ENCODE peak calls at places on chromosomes 11 and 22, in ten cellular contexts. One of them, this sample, is unnamed.

GRCh38 chr11:116136987-116137674 is 632.9 kb upstream of the CADM1 start:
- DNase-seq in CD8-positive, alpha-beta T cell: no peak
- DNase-seq in lower lobe of right lung: no peak
- DNase-seq in NB4: no peak
- DNase-seq in astrocyte of the cerebellum: no peak
- DNase-seq in neural progenitor cell: no peak
- DNase-seq in kidney epithelial cell: no peak
- DNase-seq in RWPE2: no peak
- DNase-seq in epithelial cell of proximal tubule: no peak
- DNase-seq in suprapubic skin: no peak
- DNase-seq in this sample: no peak

GRCh38 chr22:38487946-38488345 is 18.2 kb downstream of the DDX17 start:
- DNase-seq in epithelial cell of proximal tubule: no peak
- DNase-seq in suprapubic skin: no peak
- DNase-seq in RWPE2: no peak
- DNase-seq in NB4: no peak
- DNase-seq in astrocyte of the cerebellum: no peak
- DNase-seq in CD8-positive, alpha-beta T cell: no peak
- DNase-seq in neural progenitor cell: no peak
- DNase-seq in lower lobe of right lung: no peak
- DNase-seq in kidney epithelial cell: no peak
- DNase-seq in this sample: no peak

GRCh38 chr11:105609832-105610781 is at the start of gene GRIA4:
- DNase-seq in suprapubic skin: peak
- DNase-seq in lower lobe of right lung: peak
- DNase-seq in RWPE2: no peak
- DNase-seq in epithelial cell of proximal tubule: no peak
- DNase-seq in neural progenitor cell: peak
- DNase-seq in CD8-positive, alpha-beta T cell: no peak
- DNase-seq in astrocyte of the cerebellum: no peak
- DNase-seq in NB4: no peak
- DNase-seq in kidney epithelial cell: no peak
- DNase-seq in this sample: no peak

GRCh38 chr11:129846508-129847335 is 31.1 kb downstream of the TMEM45B start:
- DNase-seq in astrocyte of the cerebellum: peak
- DNase-seq in suprapubic skin: no peak
- DNase-seq in RWPE2: no peak
- DNase-seq in neural progenitor cell: no peak
- DNase-seq in NB4: no peak
- DNase-seq in kidney epithelial cell: peak
- DNase-seq in epithelial cell of proximal tubule: no peak
- DNase-seq in CD8-positive, alpha-beta T cell: no peak
- DNase-seq in lower lobe of right lung: no peak
- DNase-seq in this sample: peak

GRCh38 chr11:122663764-122664163 is 8.2 kb downstream of the UBASH3B start:
- DNase-seq in CD8-positive, alpha-beta T cell: no peak
- DNase-seq in NB4: peak
- DNase-seq in astrocyte of the cerebellum: no peak
- DNase-seq in suprapubic skin: no peak
- DNase-seq in RWPE2: no peak
- DNase-seq in epithelial cell of proximal tubule: no peak
- DNase-seq in neural progenitor cell: no peak
- DNase-seq in kidney epithelial cell: no peak
- DNase-seq in lower lobe of right lung: no peak
- DNase-seq in this sample: no peak

GRCh38 chr22:44819966-44820631 is 67.7 kb downstream of the ARHGAP8 start:
- DNase-seq in CD8-positive, alpha-beta T cell: no peak
- DNase-seq in suprapubic skin: no peak
- DNase-seq in epithelial cell of proximal tubule: no peak
- DNase-seq in NB4: no peak
- DNase-seq in kidney epithelial cell: no peak
- DNase-seq in neural progenitor cell: no peak
- DNase-seq in RWPE2: no peak
- DNase-seq in astrocyte of the cerebellum: no peak
- DNase-seq in lower lobe of right lung: no peak
- DNase-seq in this sample: no peak

GRCh38 chr22:28855355-28856094 is 27.8 kb upstream of the ZNRF3 start:
- DNase-seq in astrocyte of the cerebellum: peak
- DNase-seq in kidney epithelial cell: peak
- DNase-seq in CD8-positive, alpha-beta T cell: peak
- DNase-seq in RWPE2: no peak
- DNase-seq in NB4: peak
- DNase-seq in neural progenitor cell: peak
- DNase-seq in suprapubic skin: no peak
- DNase-seq in lower lobe of right lung: no peak
- DNase-seq in epithelial cell of proximal tubule: peak
- DNase-seq in this sample: peak

GRCh38 chr11:11403763-11404725 is 51.0 kb upstream of the CSNK2A3 start:
- DNase-seq in neural progenitor cell: peak
- DNase-seq in epithelial cell of proximal tubule: no peak
- DNase-seq in RWPE2: no peak
- DNase-seq in suprapubic skin: no peak
- DNase-seq in kidney epithelial cell: no peak
- DNase-seq in CD8-positive, alpha-beta T cell: no peak
- DNase-seq in astrocyte of the cerebellum: peak
- DNase-seq in lower lobe of right lung: peak
- DNase-seq in NB4: no peak
- DNase-seq in this sample: no peak

GRCh38 chr11:46239801-46240061 is 37.7 kb upstream of the CREB3L1 start:
- DNase-seq in astrocyte of the cerebellum: no peak
- DNase-seq in suprapubic skin: no peak
- DNase-seq in epithelial cell of proximal tubule: no peak
- DNase-seq in RWPE2: no peak
- DNase-seq in neural progenitor cell: no peak
- DNase-seq in lower lobe of right lung: no peak
- DNase-seq in NB4: no peak
- DNase-seq in kidney epithelial cell: no peak
- DNase-seq in CD8-positive, alpha-beta T cell: no peak
- DNase-seq in this sample: no peak

GRCh38 chr11:14644396-14645246 is 1.0 kb downstream of the PDE3B start:
- DNase-seq in NB4: peak
- DNase-seq in RWPE2: no peak
- DNase-seq in suprapubic skin: no peak
- DNase-seq in neural progenitor cell: peak
- DNase-seq in epithelial cell of proximal tubule: no peak
- DNase-seq in kidney epithelial cell: no peak
- DNase-seq in astrocyte of the cerebellum: no peak
- DNase-seq in CD8-positive, alpha-beta T cell: peak
- DNase-seq in lower lobe of right lung: peak
- DNase-seq in this sample: no peak

GRCh38 chr11:62578541-62578940 is 4.8 kb upstream of the EEF1G start:
- DNase-seq in lower lobe of right lung: no peak
- DNase-seq in epithelial cell of proximal tubule: no peak
- DNase-seq in neural progenitor cell: no peak
- DNase-seq in RWPE2: no peak
- DNase-seq in suprapubic skin: no peak
- DNase-seq in CD8-positive, alpha-beta T cell: no peak
- DNase-seq in NB4: no peak
- DNase-seq in kidney epithelial cell: no peak
- DNase-seq in astrocyte of the cerebellum: no peak
- DNase-seq in this sample: no peak

GRCh38 chr11:78886616-78887015 is 312.0 kb upstream of the NARS2 start:
- DNase-seq in astrocyte of the cerebellum: no peak
- DNase-seq in NB4: no peak
- DNase-seq in suprapubic skin: no peak
- DNase-seq in lower lobe of right lung: no peak
- DNase-seq in epithelial cell of proximal tubule: peak
- DNase-seq in neural progenitor cell: no peak
- DNase-seq in CD8-positive, alpha-beta T cell: no peak
- DNase-seq in kidney epithelial cell: no peak
- DNase-seq in RWPE2: no peak
- DNase-seq in this sample: no peak

GRCh38 chr22:45376703-45377102 is 36.7 kb downstream of the SMC1B start:
- DNase-seq in astrocyte of the cerebellum: no peak
- DNase-seq in neural progenitor cell: no peak
- DNase-seq in lower lobe of right lung: no peak
- DNase-seq in RWPE2: no peak
- DNase-seq in kidney epithelial cell: no peak
- DNase-seq in suprapubic skin: peak
- DNase-seq in CD8-positive, alpha-beta T cell: no peak
- DNase-seq in epithelial cell of proximal tubule: no peak
- DNase-seq in NB4: no peak
- DNase-seq in this sample: no peak

GRCh38 chr22:36077261-36077660 is 48.6 kb upstream of the RBFOX2 start:
- DNase-seq in epithelial cell of proximal tubule: no peak
- DNase-seq in CD8-positive, alpha-beta T cell: no peak
- DNase-seq in lower lobe of right lung: no peak
- DNase-seq in kidney epithelial cell: no peak
- DNase-seq in neural progenitor cell: no peak
- DNase-seq in RWPE2: no peak
- DNase-seq in suprapubic skin: no peak
- DNase-seq in astrocyte of the cerebellum: no peak
- DNase-seq in NB4: no peak
- DNase-seq in this sample: no peak

GRCh38 chr11:86519064-86519911 is 144.6 kb downstream of the CCDC81 start:
- DNase-seq in epithelial cell of proximal tubule: no peak
- DNase-seq in astrocyte of the cerebellum: peak
- DNase-seq in lower lobe of right lung: no peak
- DNase-seq in NB4: no peak
- DNase-seq in RWPE2: no peak
- DNase-seq in suprapubic skin: no peak
- DNase-seq in neural progenitor cell: no peak
- DNase-seq in CD8-positive, alpha-beta T cell: no peak
- DNase-seq in kidney epithelial cell: no peak
- DNase-seq in this sample: no peak

GRCh38 chr22:38104084-38104483 is 6.4 kb downstream of the BAIAP2L2 start:
- DNase-seq in NB4: peak
- DNase-seq in RWPE2: peak
- DNase-seq in CD8-positive, alpha-beta T cell: no peak
- DNase-seq in astrocyte of the cerebellum: no peak
- DNase-seq in epithelial cell of proximal tubule: no peak
- DNase-seq in neural progenitor cell: peak
- DNase-seq in suprapubic skin: no peak
- DNase-seq in lower lobe of right lung: peak
- DNase-seq in kidney epithelial cell: no peak
- DNase-seq in this sample: no peak

GRCh38 chr11:58631378-58631777 is 8.9 kb downstream of the CNTF start:
- DNase-seq in lower lobe of right lung: no peak
- DNase-seq in RWPE2: no peak
- DNase-seq in kidney epithelial cell: no peak
- DNase-seq in suprapubic skin: no peak
- DNase-seq in astrocyte of the cerebellum: no peak
- DNase-seq in CD8-positive, alpha-beta T cell: no peak
- DNase-seq in neural progenitor cell: no peak
- DNase-seq in epithelial cell of proximal tubule: no peak
- DNase-seq in NB4: no peak
- DNase-seq in this sample: no peak

GRCh38 chr11:4926607-4927006 is 2.5 kb upstream of the OR51G1 start:
- DNase-seq in suprapubic skin: no peak
- DNase-seq in astrocyte of the cerebellum: no peak
- DNase-seq in RWPE2: no peak
- DNase-seq in NB4: no peak
- DNase-seq in CD8-positive, alpha-beta T cell: no peak
- DNase-seq in lower lobe of right lung: no peak
- DNase-seq in epithelial cell of proximal tubule: no peak
- DNase-seq in neural progenitor cell: no peak
- DNase-seq in kidney epithelial cell: no peak
- DNase-seq in this sample: no peak

GRCh38 chr11:66011239-66011784 is 496 bp upstream of the CST6 start:
- DNase-seq in lower lobe of right lung: peak
- DNase-seq in kidney epithelial cell: peak
- DNase-seq in astrocyte of the cerebellum: no peak
- DNase-seq in NB4: no peak
- DNase-seq in RWPE2: peak
- DNase-seq in epithelial cell of proximal tubule: peak
- DNase-seq in suprapubic skin: no peak
- DNase-seq in neural progenitor cell: no peak
- DNase-seq in CD8-positive, alpha-beta T cell: no peak
- DNase-seq in this sample: no peak
- H3K4me3 ChIP-seq in lower lobe of right lung: peak
- H3K4me3 ChIP-seq in kidney epithelial cell: no peak
- H3K4me3 ChIP-seq in astrocyte of the cerebellum: no peak
- H3K4me3 ChIP-seq in NB4: no peak
- H3K4me3 ChIP-seq in RWPE2: no peak
- H3K4me3 ChIP-seq in epithelial cell of proximal tubule: no peak
- H3K4me3 ChIP-seq in suprapubic skin: peak
- H3K4me3 ChIP-seq in neural progenitor cell: no peak
- H3K4me3 ChIP-seq in CD8-positive, alpha-beta T cell: no peak
- H3K4me3 ChIP-seq in this sample: no peak

DNA sequence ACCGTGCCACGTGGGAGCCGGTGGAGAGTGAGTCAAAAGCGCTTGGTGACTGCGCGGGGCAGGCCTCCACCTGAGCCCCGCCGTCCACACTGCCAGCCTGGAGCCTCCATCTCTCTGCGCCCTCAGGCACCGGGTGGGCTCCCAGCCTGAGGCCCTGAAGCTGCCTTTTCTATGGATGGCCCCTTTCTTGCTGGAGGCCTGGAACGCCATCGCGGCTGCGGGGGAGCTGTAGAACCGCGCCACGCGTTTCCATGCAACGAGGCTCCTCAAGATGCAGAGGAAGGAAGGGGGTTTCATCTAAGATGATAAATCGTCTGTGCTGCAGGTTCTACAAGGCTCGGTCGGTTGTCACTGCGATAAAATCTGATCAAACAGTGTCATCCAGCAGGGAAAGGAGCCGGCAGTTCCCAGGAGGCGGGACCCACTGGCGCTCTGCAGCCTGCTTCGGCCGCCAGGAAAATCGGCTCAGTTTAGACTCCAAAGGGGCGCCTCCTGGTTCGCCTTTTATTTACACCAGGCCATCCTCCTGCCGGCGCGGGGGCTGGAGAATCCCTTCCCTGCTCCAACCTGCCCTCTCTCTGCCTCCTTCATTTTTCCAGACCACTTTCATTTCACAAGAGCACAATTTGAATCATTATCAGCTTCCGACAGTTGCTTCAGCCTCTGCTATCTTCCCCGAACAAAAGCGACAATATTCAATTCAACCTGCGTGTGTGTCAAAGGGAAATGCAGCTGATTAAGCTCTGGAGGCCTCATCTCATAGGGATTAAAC is 624.4 kb downstream of the BRD1 start:
- DNase-seq in CD8-positive, alpha-beta T cell: no peak
- DNase-seq in suprapubic skin: peak
- DNase-seq in lower lobe of right lung: peak
- DNase-seq in kidney epithelial cell: no peak
- DNase-seq in neural progenitor cell: no peak
- DNase-seq in RWPE2: no peak
- DNase-seq in epithelial cell of proximal tubule: no peak
- DNase-seq in astrocyte of the cerebellum: no peak
- DNase-seq in NB4: no peak
- DNase-seq in this sample: no peak
- TF ChIP-seq CTCF in CD8-positive, alpha-beta T cell: no peak
- TF ChIP-seq CTCF in suprapubic skin: no peak
- TF ChIP-seq CTCF in lower lobe of right lung: no peak
- TF ChIP-seq CTCF in kidney epithelial cell: no peak
- TF ChIP-seq CTCF in neural progenitor cell: no peak
- TF ChIP-seq CTCF in RWPE2: no peak
- TF ChIP-seq CTCF in epithelial cell of proximal tubule: no peak
- TF ChIP-seq CTCF in astrocyte of the cerebellum: no peak
- TF ChIP-seq CTCF in NB4: no peak
- TF ChIP-seq CTCF in this sample: no peak

GRCh38 chr11:67438121-67438902 is 830 bp upstream of the PTPRCAP start:
- DNase-seq in epithelial cell of proximal tubule: no peak
- DNase-seq in lower lobe of right lung: no peak
- DNase-seq in NB4: peak
- DNase-seq in CD8-positive, alpha-beta T cell: peak
- DNase-seq in kidney epithelial cell: no peak
- DNase-seq in RWPE2: peak
- DNase-seq in suprapubic skin: no peak
- DNase-seq in neural progenitor cell: no peak
- DNase-seq in astrocyte of the cerebellum: no peak
- DNase-seq in this sample: no peak
- H3K4me3 ChIP-seq in epithelial cell of proximal tubule: no peak
- H3K4me3 ChIP-seq in lower lobe of right lung: peak
- H3K4me3 ChIP-seq in NB4: peak
- H3K4me3 ChIP-seq in CD8-positive, alpha-beta T cell: peak
- H3K4me3 ChIP-seq in kidney epithelial cell: no peak
- H3K4me3 ChIP-seq in RWPE2: no peak
- H3K4me3 ChIP-seq in suprapubic skin: peak
- H3K4me3 ChIP-seq in neural progenitor cell: no peak
- H3K4me3 ChIP-seq in astrocyte of the cerebellum: no peak
- H3K4me3 ChIP-seq in this sample: no peak

GRCh38 chr22:30531651-30532608 is 14.6 kb downstream of the SEC14L6 start:
- DNase-seq in NB4: no peak
- DNase-seq in kidney epithelial cell: no peak
- DNase-seq in astrocyte of the cerebellum: no peak
- DNase-seq in epithelial cell of proximal tubule: no peak
- DNase-seq in CD8-positive, alpha-beta T cell: no peak
- DNase-seq in RWPE2: no peak
- DNase-seq in lower lobe of right lung: no peak
- DNase-seq in suprapubic skin: no peak
- DNase-seq in neural progenitor cell: no peak
- DNase-seq in this sample: no peak
- TF ChIP-seq CTCF in NB4: no peak
- TF ChIP-seq CTCF in kidney epithelial cell: no peak
- TF ChIP-seq CTCF in astrocyte of the cerebellum: no peak
- TF ChIP-seq CTCF in epithelial cell of proximal tubule: no peak
- TF ChIP-seq CTCF in CD8-positive, alpha-beta T cell: no peak
- TF ChIP-seq CTCF in RWPE2: no peak
- TF ChIP-seq CTCF in lower lobe of right lung: no peak
- TF ChIP-seq CTCF in suprapubic skin: no peak
- TF ChIP-seq CTCF in neural progenitor cell: no peak
- TF ChIP-seq CTCF in this sample: no peak